ENCODE peak calls at places on chromosomes 13 and 19, in ten cellular contexts. One of them, this sample, is unnamed.

GRCh38 chr19:29329460-29330134 is 116.6 kb upstream of the UQCRFS1 start:
- DNase-seq in astrocyte of the spinal cord: no peak
- DNase-seq in cardiac fibroblast: no peak
- DNase-seq in hepatocyte: peak
- DNase-seq in psoas muscle: no peak
- DNase-seq in GM06990: no peak
- DNase-seq in retinal pigment epithelial cell: no peak
- DNase-seq in AG10803: peak
- DNase-seq in endodermal cell: peak
- DNase-seq in adrenal gland: no peak
- DNase-seq in this sample: no peak

GRCh38 chr13:104584481-104584880 is 1518.3 kb upstream of the SLC10A2 start:
- DNase-seq in GM06990: no peak
- DNase-seq in endodermal cell: no peak
- DNase-seq in adrenal gland: no peak
- DNase-seq in AG10803: no peak
- DNase-seq in cardiac fibroblast: peak
- DNase-seq in retinal pigment epithelial cell: no peak
- DNase-seq in psoas muscle: no peak
- DNase-seq in hepatocyte: no peak
- DNase-seq in astrocyte of the spinal cord: peak
- DNase-seq in this sample: no peak

GRCh38 chr13:74651121-74651520 is 516.9 kb upstream of the KLF12 start:
- DNase-seq in AG10803: no peak
- DNase-seq in psoas muscle: no peak
- DNase-seq in adrenal gland: no peak
- DNase-seq in endodermal cell: no peak
- DNase-seq in retinal pigment epithelial cell: no peak
- DNase-seq in cardiac fibroblast: no peak
- DNase-seq in astrocyte of the spinal cord: no peak
- DNase-seq in hepatocyte: no peak
- DNase-seq in GM06990: no peak
- DNase-seq in this sample: no peak

GRCh38 chr13:45511310-45512147 is 46.8 kb downstream of the COG3 start:
- DNase-seq in retinal pigment epithelial cell: peak
- DNase-seq in cardiac fibroblast: peak
- DNase-seq in GM06990: peak
- DNase-seq in hepatocyte: peak
- DNase-seq in astrocyte of the spinal cord: peak
- DNase-seq in psoas muscle: no peak
- DNase-seq in AG10803: peak
- DNase-seq in endodermal cell: no peak
- DNase-seq in adrenal gland: no peak
- DNase-seq in this sample: no peak

GRCh38 chr19:46016426-46017094 is 6.3 kb downstream of the PGLYRP1 start:
- DNase-seq in GM06990: peak
- DNase-seq in retinal pigment epithelial cell: no peak
- DNase-seq in cardiac fibroblast: peak
- DNase-seq in psoas muscle: peak
- DNase-seq in adrenal gland: peak
- DNase-seq in endodermal cell: peak
- DNase-seq in AG10803: peak
- DNase-seq in hepatocyte: peak
- DNase-seq in astrocyte of the spinal cord: peak
- DNase-seq in this sample: no peak

GRCh38 chr13:74062933-74063332 is 71.3 kb downstream of the KLF12 start:
- DNase-seq in cardiac fibroblast: peak
- DNase-seq in hepatocyte: no peak
- DNase-seq in AG10803: peak
- DNase-seq in adrenal gland: peak
- DNase-seq in endodermal cell: no peak
- DNase-seq in retinal pigment epithelial cell: no peak
- DNase-seq in psoas muscle: peak
- DNase-seq in GM06990: peak
- DNase-seq in astrocyte of the spinal cord: peak
- DNase-seq in this sample: no peak

GRCh38 chr19:43624933-43625332 is 5.5 kb upstream of the ZNF428 start:
- DNase-seq in adrenal gland: peak
- DNase-seq in hepatocyte: no peak
- DNase-seq in GM06990: peak
- DNase-seq in endodermal cell: peak
- DNase-seq in psoas muscle: peak
- DNase-seq in AG10803: no peak
- DNase-seq in retinal pigment epithelial cell: no peak
- DNase-seq in cardiac fibroblast: peak
- DNase-seq in astrocyte of the spinal cord: no peak
- DNase-seq in this sample: no peak

GRCh38 chr19:50728084-50728737 is 5.0 kb downstream of the CLEC11A start:
- DNase-seq in adrenal gland: peak
- DNase-seq in cardiac fibroblast: peak
- DNase-seq in GM06990: peak
- DNase-seq in hepatocyte: peak
- DNase-seq in psoas muscle: peak
- DNase-seq in astrocyte of the spinal cord: peak
- DNase-seq in AG10803: peak
- DNase-seq in endodermal cell: peak
- DNase-seq in retinal pigment epithelial cell: peak
- DNase-seq in this sample: no peak

GRCh38 chr19:39946532-39946931 is 12.1 kb upstream of the FCGBP start:
- DNase-seq in retinal pigment epithelial cell: no peak
- DNase-seq in endodermal cell: no peak
- DNase-seq in psoas muscle: no peak
- DNase-seq in AG10803: no peak
- DNase-seq in astrocyte of the spinal cord: no peak
- DNase-seq in adrenal gland: no peak
- DNase-seq in GM06990: no peak
- DNase-seq in cardiac fibroblast: peak
- DNase-seq in hepatocyte: no peak
- DNase-seq in this sample: no peak

GRCh38 chr19:53158119-53158656 is 665 bp downstream of the ZNF347 start:
- DNase-seq in hepatocyte: peak
- DNase-seq in psoas muscle: peak
- DNase-seq in AG10803: peak
- DNase-seq in astrocyte of the spinal cord: peak
- DNase-seq in GM06990: peak
- DNase-seq in retinal pigment epithelial cell: peak
- DNase-seq in endodermal cell: peak
- DNase-seq in adrenal gland: peak
- DNase-seq in cardiac fibroblast: peak
- DNase-seq in this sample: no peak

GRCh38 chr13:48151343-48151742 is 56.4 kb upstream of the MED4 start:
- DNase-seq in hepatocyte: no peak
- DNase-seq in adrenal gland: no peak
- DNase-seq in endodermal cell: no peak
- DNase-seq in retinal pigment epithelial cell: no peak
- DNase-seq in psoas muscle: no peak
- DNase-seq in astrocyte of the spinal cord: no peak
- DNase-seq in GM06990: no peak
- DNase-seq in AG10803: no peak
- DNase-seq in cardiac fibroblast: no peak
- DNase-seq in this sample: no peak
- H3K4me3 ChIP-seq in hepatocyte: no peak
- H3K4me3 ChIP-seq in adrenal gland: no peak
- H3K4me3 ChIP-seq in endodermal cell: no peak
- H3K4me3 ChIP-seq in retinal pigment epithelial cell: no peak
- H3K4me3 ChIP-seq in psoas muscle: no peak
- H3K4me3 ChIP-seq in astrocyte of the spinal cord: no peak
- H3K4me3 ChIP-seq in GM06990: no peak
- H3K4me3 ChIP-seq in AG10803: no peak
- H3K4me3 ChIP-seq in cardiac fibroblast: no peak
- H3K4me3 ChIP-seq in this sample: no peak

GRCh38 chr19:57319869-57320179 is 448 bp upstream of the ZNF543 start:
- DNase-seq in astrocyte of the spinal cord: no peak
- DNase-seq in adrenal gland: no peak
- DNase-seq in retinal pigment epithelial cell: no peak
- DNase-seq in psoas muscle: no peak
- DNase-seq in GM06990: no peak
- DNase-seq in AG10803: no peak
- DNase-seq in hepatocyte: no peak
- DNase-seq in endodermal cell: no peak
- DNase-seq in cardiac fibroblast: no peak
- DNase-seq in this sample: no peak

GRCh38 chr19:57317503-57317902 is 2.8 kb upstream of the ZNF543 start:
- DNase-seq in hepatocyte: no peak
- DNase-seq in retinal pigment epithelial cell: no peak
- DNase-seq in GM06990: no peak
- DNase-seq in astrocyte of the spinal cord: no peak
- DNase-seq in endodermal cell: peak
- DNase-seq in cardiac fibroblast: no peak
- DNase-seq in psoas muscle: peak
- DNase-seq in adrenal gland: no peak
- DNase-seq in AG10803: no peak
- DNase-seq in this sample: no peak

GRCh38 chr19:57321746-57322145 is 1.5 kb downstream of the ZNF543 start:
- DNase-seq in psoas muscle: no peak
- DNase-seq in GM06990: no peak
- DNase-seq in hepatocyte: no peak
- DNase-seq in AG10803: no peak
- DNase-seq in adrenal gland: no peak
- DNase-seq in cardiac fibroblast: no peak
- DNase-seq in astrocyte of the spinal cord: no peak
- DNase-seq in endodermal cell: no peak
- DNase-seq in retinal pigment epithelial cell: no peak
- DNase-seq in this sample: no peak

GRCh38 chr19:57321164-57321563 is 892 bp downstream of the ZNF543 start:
- DNase-seq in GM06990: no peak
- DNase-seq in psoas muscle: no peak
- DNase-seq in endodermal cell: no peak
- DNase-seq in astrocyte of the spinal cord: no peak
- DNase-seq in hepatocyte: no peak
- DNase-seq in retinal pigment epithelial cell: no peak
- DNase-seq in AG10803: no peak
- DNase-seq in cardiac fibroblast: no peak
- DNase-seq in adrenal gland: no peak
- DNase-seq in this sample: no peak

DNA sequence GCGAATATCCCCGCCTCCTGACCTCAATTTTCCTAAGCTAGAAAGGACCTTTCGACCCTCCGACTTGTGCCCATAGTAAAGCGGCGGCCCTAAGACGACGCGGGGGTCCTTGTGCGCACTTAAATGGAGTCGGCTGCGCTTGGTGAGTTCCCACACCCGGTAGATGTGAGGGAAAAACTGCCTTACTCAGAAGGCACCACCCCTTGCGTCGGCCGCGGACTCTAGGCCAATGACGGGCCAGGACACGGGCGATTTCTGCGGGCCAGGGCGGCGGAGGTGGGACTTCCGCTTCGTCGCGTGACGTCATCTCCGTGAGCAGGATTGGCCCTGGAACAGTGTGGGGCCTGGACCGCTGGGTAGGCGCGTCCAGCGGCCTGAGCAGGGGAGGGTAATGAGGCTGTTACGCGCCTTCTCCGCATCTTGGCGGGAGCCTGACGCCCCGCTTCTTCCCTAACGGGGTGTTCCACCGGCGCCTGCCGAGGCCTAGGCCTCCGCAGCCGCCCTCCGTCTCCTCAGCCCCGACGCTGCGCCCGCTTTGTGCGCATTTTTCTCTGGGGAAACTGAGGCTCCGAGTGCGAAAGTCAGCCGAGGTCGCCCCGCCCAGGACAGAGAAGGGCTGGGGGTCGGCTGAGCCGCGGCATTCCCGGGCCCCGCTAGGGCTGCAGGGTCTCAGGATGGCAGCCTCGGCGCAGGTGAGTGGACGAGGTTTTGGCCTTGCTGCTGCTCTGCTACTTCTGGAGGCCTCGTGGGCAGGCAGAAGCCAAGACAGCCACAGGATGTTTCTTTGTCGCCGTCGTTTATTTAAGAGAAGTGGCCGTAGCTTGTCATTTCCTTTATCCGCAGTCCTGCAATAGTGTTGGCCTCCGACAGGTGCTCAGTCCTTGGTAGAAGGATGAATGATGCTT is at the start of gene ZNF543:
- DNase-seq in retinal pigment epithelial cell: peak
- DNase-seq in astrocyte of the spinal cord: peak
- DNase-seq in psoas muscle: peak
- DNase-seq in endodermal cell: peak
- DNase-seq in cardiac fibroblast: peak
- DNase-seq in hepatocyte: peak
- DNase-seq in adrenal gland: peak
- DNase-seq in AG10803: peak
- DNase-seq in GM06990: peak
- DNase-seq in this sample: peak
- TF ChIP-seq CTCF in retinal pigment epithelial cell: no peak
- TF ChIP-seq CTCF in astrocyte of the spinal cord: peak
- TF ChIP-seq CTCF in psoas muscle: no peak
- TF ChIP-seq CTCF in endodermal cell: peak
- TF ChIP-seq CTCF in cardiac fibroblast: no peak
- TF ChIP-seq CTCF in hepatocyte: no peak
- TF ChIP-seq CTCF in adrenal gland: peak
- TF ChIP-seq CTCF in AG10803: peak
- TF ChIP-seq CTCF in GM06990: no peak
- TF ChIP-seq CTCF in this sample: no peak

DNA sequence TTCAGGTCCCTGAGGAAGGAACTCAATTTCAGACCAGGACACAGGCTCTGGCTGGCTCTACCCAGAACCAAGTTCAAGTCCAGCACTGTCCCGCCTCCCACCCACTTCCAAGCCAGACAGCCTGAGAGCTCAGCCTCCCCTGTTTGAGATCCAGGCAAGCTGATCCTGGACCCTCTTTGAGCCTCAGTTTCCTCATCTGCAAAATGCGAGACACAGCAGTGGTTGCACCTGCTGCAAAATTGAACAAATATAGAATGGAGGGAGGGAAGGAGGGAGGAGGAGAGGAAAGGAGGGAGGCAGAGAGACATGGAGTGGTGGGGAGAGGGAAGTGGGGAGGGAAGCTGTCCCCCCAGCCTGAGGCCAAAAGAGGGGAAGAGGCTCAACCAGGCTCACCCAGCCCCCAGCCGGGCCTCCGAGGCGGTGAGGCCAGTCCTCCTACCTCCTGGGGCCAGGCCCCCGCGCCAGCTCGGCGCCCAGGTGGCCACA is 721 bp downstream of the TMEM221 start:
- DNase-seq in cardiac fibroblast: no peak
- DNase-seq in adrenal gland: no peak
- DNase-seq in endodermal cell: no peak
- DNase-seq in AG10803: no peak
- DNase-seq in retinal pigment epithelial cell: no peak
- DNase-seq in GM06990: no peak
- DNase-seq in astrocyte of the spinal cord: no peak
- DNase-seq in hepatocyte: no peak
- DNase-seq in psoas muscle: no peak
- DNase-seq in this sample: no peak
- H3K4me3 ChIP-seq in cardiac fibroblast: peak
- H3K4me3 ChIP-seq in adrenal gland: no peak
- H3K4me3 ChIP-seq in endodermal cell: peak
- H3K4me3 ChIP-seq in AG10803: no peak
- H3K4me3 ChIP-seq in retinal pigment epithelial cell: no peak
- H3K4me3 ChIP-seq in GM06990: no peak
- H3K4me3 ChIP-seq in astrocyte of the spinal cord: no peak
- H3K4me3 ChIP-seq in hepatocyte: peak
- H3K4me3 ChIP-seq in psoas muscle: peak
- H3K4me3 ChIP-seq in this sample: no peak

DNA sequence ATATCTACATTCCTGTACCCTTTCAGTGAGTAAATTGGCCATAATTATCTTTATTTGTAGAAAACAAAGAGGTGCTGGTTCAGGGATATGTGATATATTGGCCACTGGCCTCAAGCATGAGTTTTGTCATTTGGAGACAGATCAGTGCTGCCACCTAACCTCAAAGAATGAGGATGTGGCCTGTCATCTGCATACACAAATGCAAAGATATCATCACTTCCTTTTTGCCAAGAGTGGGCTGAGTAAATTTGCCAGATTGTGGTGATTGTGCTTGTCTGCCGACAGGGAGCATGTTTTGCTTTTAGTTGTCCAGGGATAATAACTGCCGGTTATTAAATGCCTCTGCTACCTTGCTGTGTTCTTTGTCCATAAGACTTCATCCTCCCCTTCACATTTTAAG is 44.2 kb downstream of the WASF3 start:
- DNase-seq in hepatocyte: no peak
- DNase-seq in astrocyte of the spinal cord: no peak
- DNase-seq in cardiac fibroblast: peak
- DNase-seq in psoas muscle: no peak
- DNase-seq in retinal pigment epithelial cell: no peak
- DNase-seq in AG10803: peak
- DNase-seq in endodermal cell: no peak
- DNase-seq in adrenal gland: no peak
- DNase-seq in GM06990: peak
- DNase-seq in this sample: no peak
- TF ChIP-seq CTCF in hepatocyte: no peak
- TF ChIP-seq CTCF in astrocyte of the spinal cord: no peak
- TF ChIP-seq CTCF in cardiac fibroblast: no peak
- TF ChIP-seq CTCF in psoas muscle: no peak
- TF ChIP-seq CTCF in retinal pigment epithelial cell: no peak
- TF ChIP-seq CTCF in AG10803: peak
- TF ChIP-seq CTCF in endodermal cell: peak
- TF ChIP-seq CTCF in adrenal gland: no peak
- TF ChIP-seq CTCF in GM06990: no peak
- TF ChIP-seq CTCF in this sample: no peak